ENCODE peak calls at places on chromosome 18, in six cellular contexts. One of them, this sample, is unnamed.

GRCh38 chr18:46320928-46321855 is 217.0 kb downstream of the HAUS1 start:
- DNase-seq in GM06990: no peak
- DNase-seq in tibial artery: no peak
- DNase-seq in A549: no peak
- DNase-seq in MM.1S: no peak
- DNase-seq in IMR-90: peak; percentile 55
- DNase-seq in this sample: no peak

GRCh38 chr18:36415606-36416005 is 118.1 kb downstream of the FHOD3 start:
- DNase-seq in MM.1S: no peak
- DNase-seq in GM06990: no peak
- DNase-seq in A549: no peak
- DNase-seq in tibial artery: no peak
- DNase-seq in IMR-90: no peak
- DNase-seq in this sample: no peak

GRCh38 chr18:10076502-10077030 is 162.8 kb downstream of the VAPA start:
- DNase-seq in IMR-90: no peak
- DNase-seq in tibial artery: no peak
- DNase-seq in GM06990: no peak
- DNase-seq in MM.1S: no peak
- DNase-seq in A549: no peak
- DNase-seq in this sample: no peak

GRCh38 chr18:62880034-62880433 is 164.7 kb downstream of the PHLPP1 start:
- DNase-seq in A549: no peak
- DNase-seq in MM.1S: no peak
- DNase-seq in IMR-90: no peak
- DNase-seq in GM06990: no peak
- DNase-seq in tibial artery: no peak
- DNase-seq in this sample: no peak

GRCh38 chr18:78242796-78243195 is 736.8 kb upstream of the SALL3 start:
- DNase-seq in GM06990: no peak
- DNase-seq in MM.1S: no peak
- DNase-seq in IMR-90: no peak
- DNase-seq in tibial artery: peak; percentile 28
- DNase-seq in A549: no peak
- DNase-seq in this sample: no peak

GRCh38 chr18:995641-996040 is 91.0 kb downstream of the ADCYAP1 start:
- DNase-seq in A549: no peak
- DNase-seq in IMR-90: peak; percentile 7
- DNase-seq in MM.1S: no peak
- DNase-seq in tibial artery: no peak
- DNase-seq in GM06990: no peak
- DNase-seq in this sample: no peak

GRCh38 chr18:3294435-3295080 is 32.6 kb downstream of the MYL12B start:
- DNase-seq in tibial artery: no peak
- DNase-seq in IMR-90: peak; percentile 92
- DNase-seq in A549: no peak
- DNase-seq in GM06990: no peak
- DNase-seq in MM.1S: no peak
- DNase-seq in this sample: no peak

GRCh38 chr18:43794363-43794762 is 517.1 kb upstream of the SYT4 start:
- DNase-seq in IMR-90: no peak
- DNase-seq in tibial artery: no peak
- DNase-seq in MM.1S: no peak
- DNase-seq in A549: no peak
- DNase-seq in GM06990: no peak
- DNase-seq in this sample: no peak

GRCh38 chr18:42231796-42232195 is 276.8 kb downstream of the PIK3C3 start:
- DNase-seq in A549: no peak
- DNase-seq in IMR-90: no peak
- DNase-seq in tibial artery: no peak
- DNase-seq in GM06990: no peak
- DNase-seq in MM.1S: no peak
- DNase-seq in this sample: no peak

DNA sequence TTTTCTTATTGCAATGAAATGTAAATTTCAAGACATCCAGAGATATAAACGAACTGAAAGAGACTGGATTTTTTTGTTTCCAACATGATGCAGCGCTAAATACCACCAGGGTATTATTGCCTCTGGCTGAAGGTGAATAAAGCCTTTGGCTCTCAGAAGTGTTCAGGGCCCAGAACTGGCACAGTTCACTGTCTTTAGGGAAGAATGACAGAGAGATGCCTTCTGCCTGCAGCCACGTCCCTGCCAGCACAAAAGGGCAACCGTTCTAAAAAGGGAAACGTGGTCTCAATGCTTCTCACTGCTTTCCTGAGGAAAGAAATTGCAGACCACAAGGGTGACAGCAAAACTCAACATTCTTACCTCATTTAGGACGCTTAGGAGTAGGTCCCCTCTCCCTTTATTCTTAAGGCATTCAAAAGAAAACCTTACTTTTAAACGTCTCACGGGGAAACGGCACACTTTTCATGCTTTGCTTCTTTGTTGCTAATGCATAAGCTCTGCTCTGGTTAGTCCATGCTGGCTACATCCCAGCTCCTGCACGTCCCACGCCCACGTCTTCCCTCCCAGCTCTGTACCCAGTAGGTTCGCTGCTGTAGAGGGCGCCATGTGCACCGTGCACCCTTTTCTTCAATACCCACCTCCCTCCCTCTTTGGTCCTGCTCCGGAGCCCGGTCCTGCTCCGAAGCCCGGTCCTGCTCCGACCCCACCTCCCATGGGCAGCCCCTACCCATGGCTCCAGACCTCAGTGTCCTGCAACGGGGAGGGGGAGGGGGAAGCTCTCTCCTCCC is 171.0 kb downstream of the HRH4 start:
- DNase-seq in A549: no peak
- DNase-seq in tibial artery: no peak
- DNase-seq in GM06990: no peak
- DNase-seq in MM.1S: no peak
- DNase-seq in IMR-90: peak; percentile 15
- DNase-seq in this sample: no peak
- H3K4me3 ChIP-seq in A549: no peak overlapping the region
- H3K4me3 ChIP-seq in tibial artery: no peak overlapping the region
- H3K4me3 ChIP-seq in GM06990: no peak overlapping the region
- H3K4me3 ChIP-seq in MM.1S: no peak overlapping the region
- H3K4me3 ChIP-seq in IMR-90: no peak overlapping the region
- H3K4me3 ChIP-seq in this sample: no peak overlapping the region

DNA sequence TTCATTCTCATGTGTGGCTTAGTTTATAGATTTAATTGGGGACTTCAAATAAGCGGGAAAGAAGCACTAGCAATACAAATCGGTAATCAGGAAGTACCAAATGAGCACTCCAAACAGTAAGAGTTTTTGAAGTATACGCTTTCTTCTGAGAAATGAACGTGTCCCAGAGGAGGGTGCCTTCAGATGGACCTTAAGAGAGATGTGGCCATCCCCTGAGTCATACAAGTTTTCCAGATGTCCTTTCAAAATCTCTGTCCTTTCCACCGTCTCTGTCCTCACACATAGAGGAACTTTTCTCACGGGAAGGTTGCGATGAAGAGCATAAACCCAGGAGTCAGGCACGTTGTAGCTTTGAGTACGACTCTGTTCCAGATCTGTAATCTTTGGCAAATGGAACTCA is 1.7 kb upstream of the SMAD2 start:
- DNase-seq in IMR-90: no peak
- DNase-seq in MM.1S: no peak
- DNase-seq in GM06990: no peak
- DNase-seq in tibial artery: no peak
- DNase-seq in A549: no peak
- DNase-seq in this sample: no peak
- H3K4me3 ChIP-seq in IMR-90: no peak overlapping the region
- H3K4me3 ChIP-seq in MM.1S: peak overlapping the region; percentile 77
- H3K4me3 ChIP-seq in GM06990: no peak overlapping the region
- H3K4me3 ChIP-seq in tibial artery: no peak overlapping the region
- H3K4me3 ChIP-seq in A549: peak overlapping the region; percentile 87
- H3K4me3 ChIP-seq in this sample: peak overlapping the region; percentile 56

GRCh38 chr18:57975805-57976204 is 68.2 kb upstream of the NEDD4L start:
- DNase-seq in tibial artery: no peak
- DNase-seq in GM06990: no peak
- DNase-seq in A549: no peak
- DNase-seq in MM.1S: no peak
- DNase-seq in IMR-90: no peak
- DNase-seq in this sample: no peak
- H3K4me3 ChIP-seq in tibial artery: no peak overlapping the region
- H3K4me3 ChIP-seq in GM06990: no peak overlapping the region
- H3K4me3 ChIP-seq in A549: no peak overlapping the region
- H3K4me3 ChIP-seq in MM.1S: peak overlapping the region; percentile 51
- H3K4me3 ChIP-seq in IMR-90: no peak overlapping the region
- H3K4me3 ChIP-seq in this sample: no peak overlapping the region

GRCh38 chr18:59846814-59847490 is 52.8 kb upstream of the PMAIP1 start:
- DNase-seq in A549: peak; percentile 18
- DNase-seq in IMR-90: peak; percentile 73
- DNase-seq in tibial artery: no peak
- DNase-seq in GM06990: peak; percentile 63
- DNase-seq in MM.1S: peak; percentile 51
- DNase-seq in this sample: no peak
- H3K4me3 ChIP-seq in A549: no peak overlapping the region
- H3K4me3 ChIP-seq in IMR-90: no peak overlapping the region
- H3K4me3 ChIP-seq in tibial artery: no peak overlapping the region
- H3K4me3 ChIP-seq in GM06990: peak overlapping the region; percentile 19
- H3K4me3 ChIP-seq in MM.1S: no peak overlapping the region
- H3K4me3 ChIP-seq in this sample: no peak overlapping the region

GRCh38 chr18:76589866-76590265 is 94.8 kb upstream of the ZNF516 start:
- DNase-seq in GM06990: no peak
- DNase-seq in IMR-90: no peak
- DNase-seq in A549: no peak
- DNase-seq in tibial artery: no peak
- DNase-seq in MM.1S: no peak
- DNase-seq in this sample: no peak

GRCh38 chr18:76589309-76589708 is 94.3 kb upstream of the ZNF516 start:
- DNase-seq in GM06990: no peak
- DNase-seq in MM.1S: no peak
- DNase-seq in A549: no peak
- DNase-seq in IMR-90: no peak
- DNase-seq in tibial artery: no peak
- DNase-seq in this sample: no peak

GRCh38 chr18:76592981-76593381 is 97.9 kb upstream of the ZNF516 start:
- DNase-seq in GM06990: no peak
- DNase-seq in tibial artery: no peak
- DNase-seq in A549: no peak
- DNase-seq in MM.1S: no peak
- DNase-seq in IMR-90: peak; percentile 37
- DNase-seq in this sample: no peak

GRCh38 chr18:76593838-76594237 is 98.8 kb upstream of the ZNF516 start:
- DNase-seq in A549: no peak
- DNase-seq in tibial artery: no peak
- DNase-seq in IMR-90: no peak
- DNase-seq in MM.1S: no peak
- DNase-seq in GM06990: no peak
- DNase-seq in this sample: no peak

DNA sequence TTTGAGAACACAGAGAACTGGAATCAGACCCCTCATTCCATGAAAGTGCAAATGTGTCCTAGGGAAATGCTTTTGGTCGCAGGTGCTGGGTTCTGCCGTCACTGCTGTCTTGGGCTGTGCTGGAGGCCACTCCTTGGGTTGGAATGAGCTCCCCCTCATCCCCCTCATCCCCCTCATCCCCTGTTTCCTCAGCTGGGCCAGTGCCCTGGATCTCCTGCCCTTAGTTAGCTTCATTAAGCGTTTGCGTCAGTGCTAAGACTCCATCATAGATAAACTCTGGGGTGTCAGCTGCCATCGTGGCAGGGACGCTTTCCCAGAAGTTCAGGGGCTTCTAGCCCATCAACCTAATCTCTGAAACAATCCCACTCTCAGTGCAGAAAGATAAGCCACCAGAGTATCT is 97.1 kb upstream of the ZNF516 start:
- DNase-seq in tibial artery: no peak
- DNase-seq in GM06990: no peak
- DNase-seq in IMR-90: no peak
- DNase-seq in MM.1S: no peak
- DNase-seq in A549: no peak
- DNase-seq in this sample: no peak
- H3K4me3 ChIP-seq in tibial artery: no peak overlapping the region
- H3K4me3 ChIP-seq in GM06990: no peak overlapping the region
- H3K4me3 ChIP-seq in IMR-90: no peak overlapping the region
- H3K4me3 ChIP-seq in MM.1S: no peak overlapping the region
- H3K4me3 ChIP-seq in A549: no peak overlapping the region
- H3K4me3 ChIP-seq in this sample: no peak overlapping the region

GRCh38 chr18:79490593-79491551 is 95.1 kb downstream of the NFATC1 start:
- DNase-seq in MM.1S: no peak
- DNase-seq in A549: no peak
- DNase-seq in IMR-90: no peak
- DNase-seq in tibial artery: peak; percentile 2
- DNase-seq in GM06990: no peak
- DNase-seq in this sample: no peak
- H3K4me3 ChIP-seq in MM.1S: no peak overlapping the region
- H3K4me3 ChIP-seq in A549: no peak overlapping the region
- H3K4me3 ChIP-seq in IMR-90: no peak overlapping the region
- H3K4me3 ChIP-seq in tibial artery: no peak overlapping the region
- H3K4me3 ChIP-seq in GM06990: no peak overlapping the region
- H3K4me3 ChIP-seq in this sample: no peak overlapping the region

DNA sequence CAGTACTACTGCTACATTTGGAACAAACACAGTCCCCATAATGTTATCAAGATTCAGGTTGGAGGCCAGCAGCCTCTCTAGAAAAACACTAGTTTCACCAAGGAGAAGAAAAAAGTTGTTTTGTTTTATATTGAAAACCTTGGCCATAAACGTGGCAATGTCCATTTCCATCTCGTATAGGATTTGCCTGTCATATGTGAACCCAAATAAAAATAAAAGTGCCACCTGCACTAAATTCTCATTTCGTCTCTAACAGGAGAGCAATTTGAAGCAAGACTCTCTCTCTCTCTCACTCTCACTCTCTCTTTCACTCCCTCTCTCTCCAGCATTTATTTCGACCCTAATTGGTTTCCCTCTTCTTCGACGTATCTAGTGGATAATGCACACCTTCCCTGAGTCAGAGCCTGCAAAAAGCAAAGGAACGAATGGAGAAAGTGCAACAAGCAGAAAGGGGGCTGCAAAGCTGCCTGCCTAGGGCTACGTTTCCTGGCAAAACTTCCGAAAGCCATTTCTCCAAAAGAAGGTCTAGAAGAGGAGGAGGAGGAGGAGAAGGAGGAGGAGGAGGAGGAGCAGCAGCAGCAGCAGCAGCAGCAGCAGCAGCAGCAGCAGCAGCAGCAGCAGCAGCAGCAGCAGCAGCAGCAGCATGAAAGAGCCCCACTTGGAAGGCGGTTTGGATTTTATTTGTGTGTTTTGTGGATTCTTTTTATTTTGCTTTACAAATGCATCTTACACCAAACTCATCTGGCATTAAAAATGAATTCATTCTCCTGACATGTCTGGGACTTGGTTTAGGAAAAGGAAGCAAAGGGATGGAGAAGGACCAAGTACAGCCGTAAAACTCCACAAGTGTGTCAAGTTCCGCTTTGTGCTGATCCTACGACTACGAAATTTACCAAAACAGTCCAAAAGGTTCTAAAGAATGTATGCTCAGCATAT is 2.1 kb downstream of the TCF4 start:
- DNase-seq in MM.1S: no peak
- DNase-seq in GM06990: no peak
- DNase-seq in A549: no peak
- DNase-seq in tibial artery: no peak
- DNase-seq in IMR-90: peak; percentile 35
- DNase-seq in this sample: no peak
- H3K4me3 ChIP-seq in MM.1S: no peak overlapping the region
- H3K4me3 ChIP-seq in GM06990: no peak overlapping the region
- H3K4me3 ChIP-seq in A549: no peak overlapping the region
- H3K4me3 ChIP-seq in tibial artery: peak overlapping the region; percentile 85
- H3K4me3 ChIP-seq in IMR-90: peak overlapping the region; percentile 78
- H3K4me3 ChIP-seq in this sample: no peak overlapping the region